ENCODE peak calls at places on chromosomes 13 and 19, in four cellular contexts. A is CD8-positive, alpha-beta T cell; L is Caco-2; K is CD4-positive, alpha-beta T cell. P is an unnamed sample.

GRCh38 chr19:23762884-23763711 is 4.4 kb upstream of the ZNF681 start:
- DNase-seq in K (peak; percentile 72), A (peak; percentile 86), L (peak; percentile 69), P (peak; percentile 91)

GRCh38 chr19:1386945-1387683 is 3.4 kb downstream of the NDUFS7 start:
- DNase-seq in L (no peak), A (no peak), K (no peak), P (no peak)

GRCh38 chr13:112331675-112332074 is 44.5 kb upstream of the SPACA7 start:
- DNase-seq in K (no peak), L (no peak), A (no peak), P (no peak)

GRCh38 chr13:54124700-54125099 is 1096.1 kb downstream of the OLFM4 start:
- DNase-seq in K (no peak), A (no peak), L (no peak), P (no peak)

GRCh38 chr19:2110822-2111221 is 14.1 kb downstream of the IZUMO4 start:
- DNase-seq in A (no peak), L (no peak), K (no peak), P (no peak)

GRCh38 chr13:60787083-60787482 is 390.1 kb downstream of the TDRD3 start:
- DNase-seq in A (no peak), K (no peak), L (no peak), P (no peak)

GRCh38 chr13:24894277-24894971 is 130.5 kb downstream of the RNF17 start:
- DNase-seq in A (no peak), K (no peak), L (no peak), P (no peak)

GRCh38 chr13:59269476-59269875 is 894.3 kb downstream of the DIAPH3 start:
- DNase-seq in A (no peak), L (no peak), K (no peak), P (no peak)

GRCh38 chr13:110047511-110047910 is 259.4 kb downstream of the COL4A1 start:
- DNase-seq in L (no peak), K (no peak), A (no peak), P (no peak)

GRCh38 chr19:10346509-10346908 is 7.1 kb upstream of the ICAM3 start:
- DNase-seq in K (no peak), A (no peak), L (no peak), P (no peak)

GRCh38 chr13:38628554-38628953 is 58.3 kb upstream of the FREM2 start:
- DNase-seq in L (no peak), A (no peak), K (no peak), P (no peak)

GRCh38 chr13:64314286-64314685 is 2898.6 kb upstream of the PCDH20 start:
- DNase-seq in L (no peak), K (no peak), A (no peak), P (no peak)

GRCh38 chr19:3880471-3881271 is at the start of gene ATCAY:
- DNase-seq in L (no peak), K (no peak), A (no peak), P (peak; percentile 82)

GRCh38 chr19:14954071-14954655 is 12.9 kb downstream of the OR7C2 start:
- DNase-seq in L (peak; percentile 34), A (no peak), K (no peak), P (no peak)

GRCh38 chr13:54337526-54337925 is 1308.9 kb downstream of the OLFM4 start:
- DNase-seq in L (no peak), A (no peak), K (no peak), P (no peak)

GRCh38 chr13:38341149-38341692 is 8.4 kb upstream of the UFM1 start:
- DNase-seq in K (no peak), L (no peak), A (no peak), P (no peak)

GRCh38 chr19:29663861-29664752 is 1.2 kb upstream of the PLEKHF1 start:
- DNase-seq in K (no peak), L (no peak), A (no peak), P (no peak)

GRCh38 chr19:21321134-21321533 is 8.1 kb downstream of the ZNF708 start:
- DNase-seq in L (no peak), K (no peak), A (no peak), P (no peak)

GRCh38 chr13:111005808-111006494 is 91.1 kb upstream of the ANKRD10 start:
- DNase-seq in K (no peak), L (no peak), A (no peak), P (no peak)

GRCh38 chr13:99378985-99379734 is 72.0 kb upstream of the GPR183 start:
- DNase-seq in K (no peak), A (no peak), L (no peak), P (no peak)

GRCh38 chr13:23433171-23434153 is at the start of gene SACS:
- DNase-seq in A (no peak), L (no peak), K (no peak), P (no peak)

GRCh38 chr13:23984541-23984940 is 87.2 kb upstream of the C1QTNF9B start:
- DNase-seq in A (no peak), K (no peak), L (no peak), P (no peak)

GRCh38 chr19:9741476-9742171 is 26.9 kb downstream of the ZNF846 start:
- DNase-seq in A (no peak), L (no peak), K (no peak), P (no peak)

GRCh38 chr13:97286317-97287046 is 64.3 kb downstream of the MBNL2 start:
- DNase-seq in K (no peak), L (no peak), A (no peak), P (no peak)
- TF ChIP-seq CTCF in K (no peak), L (no peak), A (no peak), P (no peak)

GRCh38 chr19:17611462-17612244 is 56.2 kb downstream of the COLGALT1 start:
- DNase-seq in L (no peak), K (no peak), A (no peak), P (no peak)
- H3K27me3 ChIP-seq in L (no peaks in the 10 kb centered on the region), K (peaks cover 18% of the 10 kb centered on the region), A (peaks cover 11% of the 10 kb centered on the region), P (no peaks in the 10 kb centered on the region)

GRCh38 chr13:41054919-41055619 is 6.2 kb upstream of the WBP4 start:
- DNase-seq in K (no peak), L (no peak), A (no peak), P (no peak)
- TF ChIP-seq CTCF in K (peak; percentile 19), L (peak; percentile 29), A (no peak), P (no peak)

GRCh38 chr19:55446060-55446459 is 3.0 kb upstream of the SHISA7 start:
- DNase-seq in L (no peak), K (no peak), A (no peak), P (no peak)
- H3K27me3 ChIP-seq in L (peaks cover 12% of the 10 kb centered on the region), K (peaks cover 64% of the 10 kb centered on the region), A (peaks cover 20% of the 10 kb centered on the region), P (peaks cover 3% of the 10 kb centered on the region)